ENCODE peak calls at places on chromosomes 2 and 18, in eight cellular contexts. K is fibroblast of lung; Y is tibial artery; L is right lobe of liver; V is CD8-positive, alpha-beta memory T cell; N is lung; Z is ovary; A is CD8-positive, alpha-beta T cell. T is an unnamed sample.

GRCh38 chr2:211928186-211928585 is 610.4 kb downstream of the ERBB4 start:
- DNase-seq in N (no peak), A (no peak), Z (no peak), K (no peak), Y (no peak), L (no peak), V (no peak), T (no peak)

GRCh38 chr2:174824098-174824497 is 59.8 kb upstream of the CHRNA1 start:
- DNase-seq in Z (no peak), N (no peak), K (no peak), V (no peak), A (no peak), L (no peak), Y (no peak), T (no peak)

GRCh38 chr2:172434821-172435607 is 7.6 kb downstream of the ITGA6 start:
- DNase-seq in N (no peak), V (peak; percentile 26), K (peak; percentile 40), A (peak; percentile 55), Z (no peak), Y (no peak), L (no peak), T (no peak)

GRCh38 chr2:171225302-171225980 is 64.7 kb upstream of the TLK1 start:
- DNase-seq in A (no peak), L (no peak), Y (no peak), N (no peak), Z (no peak), K (peak; percentile 79), V (no peak), T (no peak)

GRCh38 chr2:173355866-173356508 is 1.3 kb downstream of the CDCA7 start:
- DNase-seq in K (peak; percentile 31), N (no peak), V (no peak), Z (no peak), Y (no peak), A (no peak), L (no peak), T (peak; percentile 46)

GRCh38 chr2:15191801-15192200 is 369.3 kb downstream of the NBAS start:
- DNase-seq in V (no peak), K (no peak), N (no peak), Z (no peak), Y (no peak), L (no peak), A (no peak), T (no peak)

GRCh38 chr18:54357082-54357659 is 487 bp downstream of the STARD6 start:
- DNase-seq in V (no peak), L (no peak), Z (no peak), N (no peak), Y (no peak), K (no peak), A (no peak), T (no peak)

GRCh38 chr2:157620956-157621355 is 7.7 kb downstream of the ACVR1C start:
- DNase-seq in Z (no peak), N (no peak), L (no peak), A (no peak), Y (no peak), V (no peak), K (no peak), T (no peak)

GRCh38 chr18:63586966-63587365 is at the start of gene SERPINB13:
- DNase-seq in V (no peak), N (no peak), L (no peak), K (no peak), A (no peak), Z (no peak), Y (no peak), T (no peak)

GRCh38 chr18:13563390-13563805 is 163.0 kb downstream of the FAM210A start:
- DNase-seq in N (no peak), V (no peak), A (no peak), K (no peak), L (no peak), Z (no peak), Y (peak; percentile 68), T (no peak)

GRCh38 chr2:38771632-38772031 is 6.4 kb upstream of the GEMIN6 start:
- DNase-seq in K (peak; percentile 28), V (no peak), L (peak; percentile 81), A (no peak), Y (no peak), Z (no peak), N (no peak), T (no peak)

GRCh38 chr2:191020742-191021381 is 6.9 kb upstream of the STAT1 start:
- DNase-seq in V (no peak), L (peak; percentile 52), K (peak; percentile 91), N (peak; percentile 61), Y (peak; percentile 66), Z (peak; percentile 60), A (no peak), T (peak; percentile 62)

GRCh38 chr18:6747646-6748045 is 18.1 kb downstream of the ARHGAP28 start:
- DNase-seq in K (peak; percentile 98), Z (no peak), Y (no peak), N (no peak), V (no peak), A (no peak), L (no peak), T (no peak)

GRCh38 chr18:3042337-3042736 is 29.4 kb upstream of the LPIN2 start:
- DNase-seq in K (no peak), Z (no peak), N (no peak), Y (no peak), V (no peak), L (peak; percentile 7), A (no peak), T (no peak)

GRCh38 chr2:54522624-54523281 is 66.6 kb downstream of the SPTBN1 start:
- DNase-seq in L (peak; percentile 77), A (peak; percentile 72), Y (no peak), K (peak; percentile 61), N (peak; percentile 60), Z (peak; percentile 44), V (peak; percentile 48), T (no peak)

GRCh38 chr2:180279581-180279980 is 272.5 kb upstream of the CWC22 start:
- DNase-seq in A (no peak), Z (no peak), L (no peak), N (no peak), K (no peak), V (no peak), Y (no peak), T (no peak)
- H3K9me3 ChIP-seq in A (no peaks in the 10 kb centered on the region), Z (no peaks in the 10 kb centered on the region), L (no peaks in the 10 kb centered on the region), N (no peaks in the 10 kb centered on the region), K (no peaks in the 10 kb centered on the region), V (no peaks in the 10 kb centered on the region), Y (no peaks in the 10 kb centered on the region), T (no peaks in the 10 kb centered on the region)

DNA sequence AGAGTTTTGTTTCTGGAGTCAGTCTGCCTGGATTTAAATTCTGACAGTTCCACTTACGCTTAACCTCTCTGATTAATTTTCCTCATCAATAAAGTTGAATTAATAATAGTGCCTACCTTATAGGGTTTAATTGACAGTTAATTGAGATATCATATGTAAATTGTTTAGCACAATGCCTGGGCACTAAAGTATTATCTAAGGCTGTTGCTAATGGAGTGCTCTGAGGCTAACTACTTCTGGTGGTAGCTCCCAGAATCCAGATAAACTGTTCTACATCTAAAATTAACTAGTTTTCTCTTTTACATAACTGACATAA is 185.6 kb upstream of the STON1 start:
- DNase-seq in N (no peak), Y (no peak), L (no peak), Z (no peak), K (no peak), V (no peak), A (no peak), T (no peak)
- H3K4me3 ChIP-seq in N (no peak overlapping the region), Y (no peak overlapping the region), L (no peak overlapping the region), Z (no peak overlapping the region), K (peak overlapping the region; percentile 20), V (peak overlapping the region; percentile 21), A (peak overlapping the region; percentile 16), T (no peak overlapping the region)

GRCh38 chr2:118832791-118833715 is 14.4 kb downstream of the EN1 start:
- DNase-seq in L (no peak), K (no peak), Y (no peak), N (no peak), Z (no peak), A (no peak), V (no peak), T (no peak)

GRCh38 chr2:118833716-118834439 is 13.6 kb downstream of the EN1 start:
- DNase-seq in K (no peak), L (no peak), V (no peak), Y (no peak), N (no peak), Z (no peak), A (no peak), T (no peak)

GRCh38 chr2:118830886-118831285 is 16.6 kb downstream of the EN1 start:
- DNase-seq in L (no peak), Y (no peak), A (no peak), N (no peak), V (no peak), K (no peak), Z (no peak), T (no peak)

GRCh38 chr2:118830121-118830520 is 17.3 kb downstream of the EN1 start:
- DNase-seq in K (no peak), A (no peak), N (no peak), V (no peak), L (no peak), Z (no peak), Y (no peak), T (no peak)

DNA sequence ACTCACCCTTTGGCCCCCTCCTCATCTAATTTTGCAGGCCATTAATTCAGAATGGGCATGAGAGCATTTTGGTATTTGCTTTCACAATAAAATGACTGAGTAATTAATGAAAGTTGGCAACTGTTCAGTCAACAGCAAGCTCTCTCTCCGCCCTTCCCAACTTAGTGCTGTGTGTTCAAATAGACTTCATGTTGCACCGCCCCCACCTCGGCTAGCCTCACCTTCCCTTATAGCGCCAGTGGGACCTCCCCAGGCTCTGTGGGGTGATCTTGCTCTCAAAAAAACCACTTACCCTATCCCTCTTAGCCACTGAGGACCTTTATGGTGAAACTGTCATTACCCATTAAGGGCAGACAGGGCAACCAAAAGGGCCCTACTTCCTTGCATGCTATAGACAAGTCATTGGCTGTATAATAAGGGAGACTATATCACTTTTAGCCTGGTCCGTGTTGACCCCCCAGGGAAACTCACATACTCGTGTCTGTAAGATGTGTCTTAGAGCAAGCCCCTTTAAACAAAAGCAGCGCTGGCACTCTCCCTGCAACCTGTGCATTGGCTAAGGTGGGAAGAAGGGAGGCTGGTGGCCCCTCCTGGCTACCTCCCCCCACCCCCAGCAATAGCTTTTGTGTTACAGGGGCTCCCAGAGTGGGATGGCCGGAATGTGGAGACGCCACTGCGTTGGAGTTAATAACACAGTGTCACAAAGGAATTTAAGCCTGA is 15.2 kb downstream of the EN1 start:
- DNase-seq in N (no peak), A (no peak), Y (no peak), L (no peak), V (no peak), K (no peak), Z (no peak), T (no peak)
- H3K27me3 ChIP-seq in N (peaks cover 16% of the 10 kb centered on the region), A (peaks cover 14% of the 10 kb centered on the region), Y (no peaks in the 10 kb centered on the region), L (peaks cover 16% of the 10 kb centered on the region), V (peaks cover 7% of the 10 kb centered on the region), K (peaks cover 49% of the 10 kb centered on the region), Z (no peaks in the 10 kb centered on the region), T (peaks cover 2% of the 10 kb centered on the region)

DNA sequence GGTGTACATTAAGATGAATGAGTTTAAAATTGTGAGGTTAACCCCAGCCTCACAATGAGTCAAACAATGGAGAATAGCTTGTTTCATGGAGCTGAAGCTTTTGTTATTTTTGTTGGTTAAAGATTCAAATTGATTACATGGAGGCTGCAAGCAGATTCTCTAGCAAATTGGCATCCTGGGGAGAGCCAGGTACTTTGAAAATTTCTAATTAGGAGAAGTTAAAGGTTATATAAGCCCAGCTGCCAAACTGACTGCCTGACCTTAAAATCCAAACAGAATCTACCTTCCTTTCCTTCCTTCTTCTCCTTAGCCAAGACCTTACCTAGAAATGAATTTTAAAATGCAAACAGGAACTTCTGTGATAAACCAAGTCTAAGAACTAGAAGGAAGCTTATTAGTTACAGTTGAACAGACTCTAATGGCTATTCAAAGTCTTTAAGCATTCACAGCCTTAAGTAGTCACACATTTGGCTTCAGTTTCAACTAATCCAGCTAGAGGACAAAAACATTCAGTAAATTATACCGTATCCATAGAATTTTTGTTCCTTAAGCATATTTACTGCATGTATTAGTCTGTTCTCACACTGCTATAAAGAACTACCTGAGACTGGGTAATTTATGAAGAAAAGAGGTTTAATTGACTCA is 31.5 kb upstream of the PGAP1 start:
- DNase-seq in L (no peak), V (no peak), Z (no peak), Y (no peak), N (no peak), A (no peak), K (no peak), T (no peak)
- H3K9me3 ChIP-seq in L (no peaks in the 10 kb centered on the region), V (no peaks in the 10 kb centered on the region), Z (no peaks in the 10 kb centered on the region), Y (no peaks in the 10 kb centered on the region), N (no peaks in the 10 kb centered on the region), A (no peaks in the 10 kb centered on the region), K (no peaks in the 10 kb centered on the region), T (no peaks in the 10 kb centered on the region)